ENCODE peak calls at places on chromosomes 4 and X, in five cellular contexts. One of them, this sample, is unnamed.

GRCh38 chr4:123661080-123661737 is 264.6 kb downstream of the SPRY1 start:
- DNase-seq in A549: peak
- DNase-seq in HepG2: no peak
- DNase-seq in K562: no peak
- DNase-seq in GM12878: no peak
- DNase-seq in this sample: peak

GRCh38 chr4:118811008-118811764 is 24.7 kb downstream of the SEC24D start:
- DNase-seq in A549: no peak
- DNase-seq in HepG2: no peak
- DNase-seq in K562: no peak
- DNase-seq in GM12878: no peak
- DNase-seq in this sample: no peak

GRCh38 chrX:116111497-116111896 is 59.0 kb upstream of the AGTR2 start:
- DNase-seq in A549: no peak
- DNase-seq in HepG2: no peak
- DNase-seq in K562: no peak
- DNase-seq in GM12878: no peak
- DNase-seq in this sample: no peak

GRCh38 chrX:121802881-121803412 is 755.5 kb downstream of the GLUD2 start:
- DNase-seq in A549: no peak
- DNase-seq in HepG2: no peak
- DNase-seq in K562: no peak
- DNase-seq in GM12878: no peak
- DNase-seq in this sample: peak

GRCh38 chr4:48483777-48484493 is 792 bp downstream of the SLC10A4 start:
- DNase-seq in A549: no peak
- DNase-seq in HepG2: no peak
- DNase-seq in K562: peak
- DNase-seq in GM12878: no peak
- DNase-seq in this sample: peak

GRCh38 chr4:38730830-38731646 is 51.8 kb downstream of the TLR10 start:
- DNase-seq in A549: peak
- DNase-seq in HepG2: peak
- DNase-seq in K562: peak
- DNase-seq in GM12878: peak
- DNase-seq in this sample: peak

GRCh38 chr4:89681219-89681618 is 155.7 kb downstream of the SNCA start:
- DNase-seq in A549: no peak
- DNase-seq in HepG2: peak
- DNase-seq in K562: no peak
- DNase-seq in GM12878: no peak
- DNase-seq in this sample: peak

GRCh38 chrX:48864210-48864609 is 28.8 kb upstream of the PCSK1N start:
- DNase-seq in A549: no peak
- DNase-seq in HepG2: peak
- DNase-seq in K562: peak
- DNase-seq in GM12878: no peak
- DNase-seq in this sample: no peak

GRCh38 chr4:155599596-155599995 is 67.1 kb upstream of the GUCY1A1 start:
- DNase-seq in A549: no peak
- DNase-seq in HepG2: no peak
- DNase-seq in K562: no peak
- DNase-seq in GM12878: no peak
- DNase-seq in this sample: no peak

GRCh38 chrX:135737361-135738071 is 24.1 kb downstream of the CT45A1 start:
- DNase-seq in A549: no peak
- DNase-seq in HepG2: no peak
- DNase-seq in K562: peak
- DNase-seq in GM12878: no peak
- DNase-seq in this sample: peak

GRCh38 chr4:53613428-53613827 is 22.1 kb upstream of the LNX1 start:
- DNase-seq in A549: no peak
- DNase-seq in HepG2: no peak
- DNase-seq in K562: no peak
- DNase-seq in GM12878: no peak
- DNase-seq in this sample: no peak

GRCh38 chrX:109475174-109475891 is 6.6 kb downstream of the GUCY2F start:
- DNase-seq in A549: peak
- DNase-seq in HepG2: peak
- DNase-seq in K562: peak
- DNase-seq in GM12878: no peak
- DNase-seq in this sample: peak

GRCh38 chr4:167234388-167234881 is at the start of gene SPOCK3:
- DNase-seq in A549: peak
- DNase-seq in HepG2: no peak
- DNase-seq in K562: no peak
- DNase-seq in GM12878: no peak
- DNase-seq in this sample: peak

GRCh38 chrX:119753639-119754257 is 4.6 kb upstream of the SOWAHD start:
- DNase-seq in A549: no peak
- DNase-seq in HepG2: peak
- DNase-seq in K562: peak
- DNase-seq in GM12878: no peak
- DNase-seq in this sample: peak

GRCh38 chr4:7034262-7035081 is 8.7 kb upstream of the TADA2B start:
- DNase-seq in A549: peak
- DNase-seq in HepG2: peak
- DNase-seq in K562: no peak
- DNase-seq in GM12878: no peak
- DNase-seq in this sample: peak

GRCh38 chr4:108345862-108346530 is 177.3 kb upstream of the LEF1 start:
- DNase-seq in A549: no peak
- DNase-seq in HepG2: no peak
- DNase-seq in K562: no peak
- DNase-seq in GM12878: no peak
- DNase-seq in this sample: no peak

GRCh38 chrX:123846598-123847038 is 13.2 kb upstream of the XIAP start:
- DNase-seq in A549: no peak
- DNase-seq in HepG2: no peak
- DNase-seq in K562: peak
- DNase-seq in GM12878: no peak
- DNase-seq in this sample: no peak

GRCh38 chr4:89140168-89140759 is 28.9 kb downstream of the TIGD2 start:
- DNase-seq in A549: no peak
- DNase-seq in HepG2: peak
- DNase-seq in K562: no peak
- DNase-seq in GM12878: no peak
- DNase-seq in this sample: no peak

GRCh38 chr4:102606846-102607440 is 105.8 kb downstream of the NFKB1 start:
- DNase-seq in A549: no peak
- DNase-seq in HepG2: no peak
- DNase-seq in K562: no peak
- DNase-seq in GM12878: no peak
- DNase-seq in this sample: no peak

GRCh38 chr4:71230258-71230594 is 108.6 kb upstream of the SLC4A4 start:
- DNase-seq in A549: no peak
- DNase-seq in HepG2: no peak
- DNase-seq in K562: no peak
- DNase-seq in GM12878: no peak
- DNase-seq in this sample: no peak

GRCh38 chr4:155906554-155907247 is 3.2 kb downstream of the TDO2 start:
- DNase-seq in A549: no peak
- DNase-seq in HepG2: no peak
- DNase-seq in K562: no peak
- DNase-seq in GM12878: no peak
- DNase-seq in this sample: no peak

GRCh38 chr4:123235431-123235830 is 161.2 kb upstream of the SPRY1 start:
- DNase-seq in A549: no peak
- DNase-seq in HepG2: no peak
- DNase-seq in K562: no peak
- DNase-seq in GM12878: no peak
- DNase-seq in this sample: no peak

GRCh38 chr4:162957521-162958143 is 209.1 kb downstream of the NAF1 start:
- DNase-seq in A549: no peak
- DNase-seq in HepG2: no peak
- DNase-seq in K562: no peak
- DNase-seq in GM12878: no peak
- DNase-seq in this sample: no peak

GRCh38 chrX:93585661-93586060 is 87.7 kb downstream of the NAP1L3 start:
- DNase-seq in A549: no peak
- DNase-seq in HepG2: no peak
- DNase-seq in K562: no peak
- DNase-seq in GM12878: no peak
- DNase-seq in this sample: no peak

GRCh38 chrX:140066262-140066661 is 100.9 kb upstream of the CXorf66 start:
- DNase-seq in A549: no peak
- DNase-seq in HepG2: no peak
- DNase-seq in K562: no peak
- DNase-seq in GM12878: no peak
- DNase-seq in this sample: no peak

GRCh38 chr4:142566243-142566642 is 279.9 kb downstream of the INPP4B start:
- DNase-seq in A549: no peak
- DNase-seq in HepG2: no peak
- DNase-seq in K562: no peak
- DNase-seq in GM12878: no peak
- DNase-seq in this sample: no peak

GRCh38 chr4:142566780-142567179 is 279.3 kb downstream of the INPP4B start:
- DNase-seq in A549: no peak
- DNase-seq in HepG2: no peak
- DNase-seq in K562: no peak
- DNase-seq in GM12878: no peak
- DNase-seq in this sample: no peak

GRCh38 chr4:142565771-142566170 is 280.3 kb downstream of the INPP4B start:
- DNase-seq in A549: no peak
- DNase-seq in HepG2: no peak
- DNase-seq in K562: no peak
- DNase-seq in GM12878: no peak
- DNase-seq in this sample: no peak

GRCh38 chr4:142567620-142568451 is 278.3 kb downstream of the INPP4B start:
- DNase-seq in A549: no peak
- DNase-seq in HepG2: no peak
- DNase-seq in K562: no peak
- DNase-seq in GM12878: peak
- DNase-seq in this sample: peak

GRCh38 chr4:142567199-142567598 is 278.9 kb downstream of the INPP4B start:
- DNase-seq in A549: peak
- DNase-seq in HepG2: no peak
- DNase-seq in K562: no peak
- DNase-seq in GM12878: no peak
- DNase-seq in this sample: peak
- TF ChIP-seq REST in A549: no peak
- TF ChIP-seq REST in HepG2: no peak
- TF ChIP-seq REST in K562: no peak
- TF ChIP-seq REST in GM12878: no peak
- TF ChIP-seq REST in this sample: no peak

DNA sequence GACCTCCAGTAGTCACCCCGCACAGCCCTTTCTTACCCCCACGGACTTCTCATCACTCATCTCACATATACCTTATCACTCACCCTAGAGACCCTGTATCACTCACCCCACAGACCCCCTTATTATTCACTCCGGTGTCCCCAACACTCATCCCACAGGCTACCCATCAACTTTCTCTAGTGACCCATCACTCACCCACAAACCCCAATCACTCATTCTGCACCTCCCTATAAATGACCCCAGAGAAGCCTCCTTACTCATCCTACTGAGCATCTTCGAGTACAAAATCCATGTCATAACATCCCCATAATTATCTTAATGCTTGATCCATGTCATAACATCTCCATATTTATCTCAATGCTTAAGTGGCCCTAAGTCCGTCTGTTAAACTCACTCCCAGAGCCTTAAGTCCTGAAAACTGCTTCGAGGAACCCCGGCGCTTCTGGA is 934 bp downstream of the ZNF41 start:
- DNase-seq in A549: no peak
- DNase-seq in HepG2: no peak
- DNase-seq in K562: no peak
- DNase-seq in GM12878: no peak
- DNase-seq in this sample: no peak
- TF ChIP-seq JUNB in A549: no peak
- TF ChIP-seq JUNB in HepG2: no peak
- TF ChIP-seq JUNB in K562: no peak
- TF ChIP-seq JUNB in GM12878: no peak
- TF ChIP-seq JUNB in this sample: no peak

GRCh38 chr4:8403981-8404380 is 36.5 kb downstream of the ACOX3 start:
- DNase-seq in A549: no peak
- DNase-seq in HepG2: no peak
- DNase-seq in K562: no peak
- DNase-seq in GM12878: no peak
- DNase-seq in this sample: no peak

GRCh38 chr4:8401665-8402064 is 38.9 kb downstream of the ACOX3 start:
- DNase-seq in A549: no peak
- DNase-seq in HepG2: no peak
- DNase-seq in K562: no peak
- DNase-seq in GM12878: no peak
- DNase-seq in this sample: no peak

GRCh38 chr4:8402640-8403039 is 37.9 kb downstream of the ACOX3 start:
- DNase-seq in A549: no peak
- DNase-seq in HepG2: no peak
- DNase-seq in K562: no peak
- DNase-seq in GM12878: no peak
- DNase-seq in this sample: no peak

GRCh38 chr4:8402181-8402597 is 38.3 kb downstream of the ACOX3 start:
- DNase-seq in A549: no peak
- DNase-seq in HepG2: no peak
- DNase-seq in K562: no peak
- DNase-seq in GM12878: no peak
- DNase-seq in this sample: no peak

DNA sequence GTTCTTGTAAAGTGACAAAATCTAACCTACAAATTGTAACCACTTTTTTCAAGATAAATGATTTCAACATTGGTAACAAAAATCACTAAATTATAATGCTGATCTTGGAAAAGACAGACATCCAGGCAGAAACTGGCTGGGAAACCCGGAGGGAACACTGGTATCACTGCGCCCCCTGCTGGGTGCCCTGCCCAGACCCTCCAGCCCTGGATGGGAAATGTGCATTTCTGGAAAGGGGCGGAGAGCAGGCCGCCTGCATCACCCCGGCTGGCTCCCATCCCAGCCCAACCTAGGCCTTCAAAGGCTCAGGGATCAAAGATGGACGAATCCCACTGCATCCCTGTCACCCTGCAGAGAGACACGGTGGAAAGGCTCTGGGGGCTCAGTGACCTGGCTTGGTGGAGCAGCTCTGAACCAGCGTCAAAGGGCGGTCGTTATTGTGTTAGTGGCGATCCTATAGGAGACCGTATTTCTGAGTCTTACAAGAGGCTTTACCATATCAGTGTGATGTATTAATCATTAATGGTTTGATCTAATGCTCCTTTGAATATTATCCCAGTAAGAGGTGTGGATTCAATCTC is 37.3 kb downstream of the ACOX3 start:
- DNase-seq in A549: peak
- DNase-seq in HepG2: peak
- DNase-seq in K562: peak
- DNase-seq in GM12878: no peak
- DNase-seq in this sample: peak
- TF ChIP-seq REST in A549: no peak
- TF ChIP-seq REST in HepG2: no peak
- TF ChIP-seq REST in K562: no peak
- TF ChIP-seq REST in GM12878: no peak
- TF ChIP-seq REST in this sample: no peak

GRCh38 chr4:41624765-41625164 is 86.8 kb downstream of the LIMCH1 start:
- DNase-seq in A549: no peak
- DNase-seq in HepG2: no peak
- DNase-seq in K562: no peak
- DNase-seq in GM12878: no peak
- DNase-seq in this sample: no peak
- TF ChIP-seq JUNB in A549: no peak
- TF ChIP-seq JUNB in HepG2: no peak
- TF ChIP-seq JUNB in K562: no peak
- TF ChIP-seq JUNB in GM12878: no peak
- TF ChIP-seq JUNB in this sample: no peak